ENCODE peak calls at places on chromosomes 2 and 18, in nine cellular contexts. One of them, this sample, is unnamed.

GRCh38 chr18:46411862-46412690 is 244.9 kb downstream of the LOXHD1 start:
- DNase-seq in A549: no peak
- DNase-seq in NCI-H446 treated with DMSO at 0.1 percent for 48 hours: peak; percentile 73
- DNase-seq in COR-L47: peak; percentile 64
- DNase-seq in progenitor cell of endocrine pancreas: no peak
- DNase-seq in AG09319: no peak
- DNase-seq in KG1: no peak
- DNase-seq in activated naive CD4-positive, alpha-beta T cell treated with anti-CD3 and anti-CD28 coated beads, Interleukin-2, amount 50 U/mL, for 72 hours: no peak
- DNase-seq in OCI-M1: no peak
- DNase-seq in this sample: no peak

GRCh38 chr18:6980363-6980762 is 137.2 kb downstream of the LAMA1 start:
- DNase-seq in activated naive CD4-positive, alpha-beta T cell treated with anti-CD3 and anti-CD28 coated beads, Interleukin-2, amount 50 U/mL, for 72 hours: no peak
- DNase-seq in AG09319: no peak
- DNase-seq in KG1: no peak
- DNase-seq in NCI-H446 treated with DMSO at 0.1 percent for 48 hours: no peak
- DNase-seq in A549: peak; percentile 2
- DNase-seq in COR-L47: no peak
- DNase-seq in progenitor cell of endocrine pancreas: no peak
- DNase-seq in OCI-M1: no peak
- DNase-seq in this sample: no peak

GRCh38 chr18:23718243-23718720 is 29.0 kb downstream of the LAMA3 start:
- DNase-seq in OCI-M1: no peak
- DNase-seq in KG1: no peak
- DNase-seq in A549: no peak
- DNase-seq in AG09319: peak; percentile 32
- DNase-seq in NCI-H446 treated with DMSO at 0.1 percent for 48 hours: no peak
- DNase-seq in activated naive CD4-positive, alpha-beta T cell treated with anti-CD3 and anti-CD28 coated beads, Interleukin-2, amount 50 U/mL, for 72 hours: no peak
- DNase-seq in progenitor cell of endocrine pancreas: no peak
- DNase-seq in COR-L47: no peak
- DNase-seq in this sample: no peak

GRCh38 chr2:149399934-149400615 is 69.7 kb downstream of the LYPD6 start:
- DNase-seq in OCI-M1: no peak
- DNase-seq in AG09319: no peak
- DNase-seq in COR-L47: peak; percentile 67
- DNase-seq in NCI-H446 treated with DMSO at 0.1 percent for 48 hours: no peak
- DNase-seq in activated naive CD4-positive, alpha-beta T cell treated with anti-CD3 and anti-CD28 coated beads, Interleukin-2, amount 50 U/mL, for 72 hours: no peak
- DNase-seq in KG1: no peak
- DNase-seq in progenitor cell of endocrine pancreas: no peak
- DNase-seq in A549: no peak
- DNase-seq in this sample: no peak

GRCh38 chr2:25760319-25760718 is 86.9 kb upstream of the DTNB start:
- DNase-seq in KG1: no peak
- DNase-seq in activated naive CD4-positive, alpha-beta T cell treated with anti-CD3 and anti-CD28 coated beads, Interleukin-2, amount 50 U/mL, for 72 hours: no peak
- DNase-seq in AG09319: no peak
- DNase-seq in COR-L47: no peak
- DNase-seq in NCI-H446 treated with DMSO at 0.1 percent for 48 hours: no peak
- DNase-seq in OCI-M1: no peak
- DNase-seq in progenitor cell of endocrine pancreas: no peak
- DNase-seq in A549: no peak
- DNase-seq in this sample: no peak

GRCh38 chr2:129135017-129135416 is 816.3 kb upstream of the HS6ST1 start:
- DNase-seq in AG09319: no peak
- DNase-seq in OCI-M1: no peak
- DNase-seq in NCI-H446 treated with DMSO at 0.1 percent for 48 hours: no peak
- DNase-seq in KG1: no peak
- DNase-seq in A549: no peak
- DNase-seq in COR-L47: no peak
- DNase-seq in progenitor cell of endocrine pancreas: no peak
- DNase-seq in activated naive CD4-positive, alpha-beta T cell treated with anti-CD3 and anti-CD28 coated beads, Interleukin-2, amount 50 U/mL, for 72 hours: no peak
- DNase-seq in this sample: no peak

GRCh38 chr2:199977984-199978415 is 22.6 kb downstream of the MAIP1 start:
- DNase-seq in A549: peak; percentile 68
- DNase-seq in activated naive CD4-positive, alpha-beta T cell treated with anti-CD3 and anti-CD28 coated beads, Interleukin-2, amount 50 U/mL, for 72 hours: peak; percentile 58
- DNase-seq in OCI-M1: peak; percentile 23
- DNase-seq in AG09319: peak; percentile 41
- DNase-seq in NCI-H446 treated with DMSO at 0.1 percent for 48 hours: no peak
- DNase-seq in KG1: no peak
- DNase-seq in COR-L47: no peak
- DNase-seq in progenitor cell of endocrine pancreas: no peak
- DNase-seq in this sample: no peak

GRCh38 chr2:127196998-127197397 is 23.1 kb downstream of the CYP27C1 start:
- DNase-seq in KG1: no peak
- DNase-seq in progenitor cell of endocrine pancreas: no peak
- DNase-seq in NCI-H446 treated with DMSO at 0.1 percent for 48 hours: no peak
- DNase-seq in COR-L47: peak; percentile 38
- DNase-seq in AG09319: no peak
- DNase-seq in OCI-M1: peak; percentile 41
- DNase-seq in A549: peak; percentile 46
- DNase-seq in activated naive CD4-positive, alpha-beta T cell treated with anti-CD3 and anti-CD28 coated beads, Interleukin-2, amount 50 U/mL, for 72 hours: no peak
- DNase-seq in this sample: no peak

GRCh38 chr2:45935791-45936622 is 284.5 kb downstream of the PRKCE start:
- DNase-seq in COR-L47: peak; percentile 83
- DNase-seq in NCI-H446 treated with DMSO at 0.1 percent for 48 hours: peak; percentile 92
- DNase-seq in activated naive CD4-positive, alpha-beta T cell treated with anti-CD3 and anti-CD28 coated beads, Interleukin-2, amount 50 U/mL, for 72 hours: peak; percentile 41
- DNase-seq in A549: peak; percentile 98
- DNase-seq in AG09319: peak; percentile 95
- DNase-seq in progenitor cell of endocrine pancreas: peak; percentile 60
- DNase-seq in KG1: peak; percentile 32
- DNase-seq in OCI-M1: peak; percentile 92
- DNase-seq in this sample: no peak

GRCh38 chr18:47095810-47096209 is 54.5 kb downstream of the HDHD2 start:
- DNase-seq in COR-L47: no peak
- DNase-seq in progenitor cell of endocrine pancreas: no peak
- DNase-seq in KG1: no peak
- DNase-seq in OCI-M1: no peak
- DNase-seq in A549: no peak
- DNase-seq in NCI-H446 treated with DMSO at 0.1 percent for 48 hours: no peak
- DNase-seq in AG09319: no peak
- DNase-seq in activated naive CD4-positive, alpha-beta T cell treated with anti-CD3 and anti-CD28 coated beads, Interleukin-2, amount 50 U/mL, for 72 hours: no peak
- DNase-seq in this sample: no peak

GRCh38 chr2:7118606-7119503 is 201.6 kb downstream of the RNF144A start:
- DNase-seq in NCI-H446 treated with DMSO at 0.1 percent for 48 hours: peak; percentile 15
- DNase-seq in COR-L47: no peak
- DNase-seq in activated naive CD4-positive, alpha-beta T cell treated with anti-CD3 and anti-CD28 coated beads, Interleukin-2, amount 50 U/mL, for 72 hours: no peak
- DNase-seq in progenitor cell of endocrine pancreas: no peak
- DNase-seq in AG09319: peak; percentile 4
- DNase-seq in KG1: no peak
- DNase-seq in OCI-M1: peak; percentile 33
- DNase-seq in A549: peak; percentile 25
- DNase-seq in this sample: no peak

GRCh38 chr2:182891611-182892010 is 25.2 kb upstream of the FRZB start:
- DNase-seq in OCI-M1: peak; percentile 23
- DNase-seq in KG1: no peak
- DNase-seq in AG09319: no peak
- DNase-seq in progenitor cell of endocrine pancreas: no peak
- DNase-seq in activated naive CD4-positive, alpha-beta T cell treated with anti-CD3 and anti-CD28 coated beads, Interleukin-2, amount 50 U/mL, for 72 hours: no peak
- DNase-seq in NCI-H446 treated with DMSO at 0.1 percent for 48 hours: no peak
- DNase-seq in COR-L47: no peak
- DNase-seq in A549: no peak
- DNase-seq in this sample: no peak

GRCh38 chr2:119224391-119224972 is 848 bp downstream of the STEAP3 start:
- DNase-seq in AG09319: no peak
- DNase-seq in COR-L47: no peak
- DNase-seq in KG1: no peak
- DNase-seq in A549: no peak
- DNase-seq in OCI-M1: no peak
- DNase-seq in progenitor cell of endocrine pancreas: no peak
- DNase-seq in NCI-H446 treated with DMSO at 0.1 percent for 48 hours: no peak
- DNase-seq in activated naive CD4-positive, alpha-beta T cell treated with anti-CD3 and anti-CD28 coated beads, Interleukin-2, amount 50 U/mL, for 72 hours: no peak
- DNase-seq in this sample: no peak